ENCODE peak calls at places on chromosomes 4 and X, in four cellular contexts. D is right cardiac atrium; F is CD4-positive, alpha-beta T cell; E is OCI-LY7. Q is an unnamed sample.

GRCh38 chr4:173005912-173006633 is 162.5 kb upstream of the GALNT7 start:
- DNase-seq in D (no peak), F (no peak), E (no peak), Q (no peak)

GRCh38 chrX:15515931-15516330 is 15.3 kb downstream of the BMX start:
- DNase-seq in D (peak), F (no peak), E (no peak), Q (no peak)

GRCh38 chrX:72060196-72060974 is 71.3 kb downstream of the RTL5 start:
- DNase-seq in D (peak), F (no peak), E (no peak), Q (no peak)

GRCh38 chr4:40514409-40515025 is 115.1 kb downstream of the RBM47 start:
- DNase-seq in D (no peak), F (no peak), E (peak), Q (no peak)

GRCh38 chr4:164748375-164748774 is 5.6 kb upstream of the SMIM31 start:
- DNase-seq in D (no peak), F (no peak), E (peak), Q (no peak)

GRCh38 chr4:112234952-112235609 is 3.5 kb downstream of the AP1AR start:
- DNase-seq in D (peak), F (peak), E (peak), Q (peak)

GRCh38 chr4:40283413-40283812 is 51.7 kb upstream of the CHRNA9 start:
- DNase-seq in D (no peak), F (no peak), E (no peak), Q (no peak)

GRCh38 chrX:101395789-101396188 is 5.0 kb downstream of the RPL36A start:
- DNase-seq in D (no peak), F (no peak), E (no peak), Q (no peak)

GRCh38 chr4:100548209-100548579 is 30.4 kb upstream of the EMCN start:
- DNase-seq in D (no peak), F (no peak), E (no peak), Q (no peak)

GRCh38 chr4:11468901-11469300 is 40.2 kb upstream of the HS3ST1 start:
- DNase-seq in D (no peak), F (no peak), E (no peak), Q (no peak)

GRCh38 chr4:11467931-11468330 is 39.2 kb upstream of the HS3ST1 start:
- DNase-seq in D (no peak), F (no peak), E (no peak), Q (no peak)

GRCh38 chr4:11471613-11472012 is 42.9 kb upstream of the HS3ST1 start:
- DNase-seq in D (no peak), F (peak), E (no peak), Q (no peak)

GRCh38 chr4:11470709-11471441 is 42.2 kb upstream of the HS3ST1 start:
- DNase-seq in D (no peak), F (no peak), E (no peak), Q (peak)

GRCh38 chr4:11469900-11470708 is 41.4 kb upstream of the HS3ST1 start:
- DNase-seq in D (no peak), F (no peak), E (no peak), Q (peak)
- H3K27ac ChIP-seq in D (no peak), F (no peak), E (no peak), Q (peak)

GRCh38 chr4:55176497-55176896 is 51.1 kb upstream of the KDR start:
- DNase-seq in D (no peak), F (no peak), E (no peak), Q (no peak)

GRCh38 chr4:55177461-55177860 is 52.1 kb upstream of the KDR start:
- DNase-seq in D (no peak), F (no peak), E (no peak), Q (no peak)

GRCh38 chr4:55180980-55181379 is 55.6 kb upstream of the KDR start:
- DNase-seq in D (no peak), F (no peak), E (no peak), Q (no peak)

GRCh38 chr4:55175779-55176231 is 50.4 kb upstream of the KDR start:
- DNase-seq in D (no peak), F (no peak), E (no peak), Q (no peak)

GRCh38 chr4:55178226-55179005 is 53.0 kb upstream of the KDR start:
- DNase-seq in D (peak), F (no peak), E (no peak), Q (no peak)
- H3K27ac ChIP-seq in D (peak), F (no peak), E (no peak), Q (no peak)

GRCh38 chr4:45663495-45664148 is 460.2 kb downstream of the GABRG1 start:
- DNase-seq in D (no peak), F (no peak), E (no peak), Q (no peak)
- H3K27ac ChIP-seq in D (peak), F (no peak), E (no peak), Q (no peak)

GRCh38 chrX:48649109-48649508 is 34.5 kb upstream of the WAS start:
- DNase-seq in D (no peak), F (no peak), E (no peak), Q (no peak)

GRCh38 chrX:48645669-48646068 is 37.9 kb upstream of the WAS start:
- DNase-seq in D (no peak), F (no peak), E (no peak), Q (no peak)

GRCh38 chrX:48648299-48648698 is 35.3 kb upstream of the WAS start:
- DNase-seq in D (peak), F (peak), E (peak), Q (no peak)
- H3K27ac ChIP-seq in D (no peak), F (no peak), E (no peak), Q (no peak)

GRCh38 chr4:121800961-121801714 is at the start of gene EXOSC9:
- DNase-seq in D (peak), F (peak), E (peak), Q (peak)
- H3K27ac ChIP-seq in D (peak), F (peak), E (peak), Q (peak)

GRCh38 chr4:183409463-183409862 is 35.0 kb upstream of the CDKN2AIP start:
- DNase-seq in D (no peak), F (no peak), E (no peak), Q (no peak)

GRCh38 chr4:183408791-183409190 is 35.6 kb upstream of the CDKN2AIP start:
- DNase-seq in D (no peak), F (no peak), E (no peak), Q (no peak)

GRCh38 chr4:183407635-183408463 is 36.6 kb upstream of the CDKN2AIP start:
- DNase-seq in D (no peak), F (no peak), E (no peak), Q (no peak)

GRCh38 chr4:183405371-183405770 is 39.1 kb upstream of the CDKN2AIP start:
- DNase-seq in D (no peak), F (no peak), E (no peak), Q (no peak)

GRCh38 chr4:183407128-183407585 is 37.3 kb upstream of the CDKN2AIP start:
- DNase-seq in D (peak), F (peak), E (peak), Q (no peak)
- H3K27ac ChIP-seq in D (peak), F (peak), E (no peak), Q (no peak)

DNA sequence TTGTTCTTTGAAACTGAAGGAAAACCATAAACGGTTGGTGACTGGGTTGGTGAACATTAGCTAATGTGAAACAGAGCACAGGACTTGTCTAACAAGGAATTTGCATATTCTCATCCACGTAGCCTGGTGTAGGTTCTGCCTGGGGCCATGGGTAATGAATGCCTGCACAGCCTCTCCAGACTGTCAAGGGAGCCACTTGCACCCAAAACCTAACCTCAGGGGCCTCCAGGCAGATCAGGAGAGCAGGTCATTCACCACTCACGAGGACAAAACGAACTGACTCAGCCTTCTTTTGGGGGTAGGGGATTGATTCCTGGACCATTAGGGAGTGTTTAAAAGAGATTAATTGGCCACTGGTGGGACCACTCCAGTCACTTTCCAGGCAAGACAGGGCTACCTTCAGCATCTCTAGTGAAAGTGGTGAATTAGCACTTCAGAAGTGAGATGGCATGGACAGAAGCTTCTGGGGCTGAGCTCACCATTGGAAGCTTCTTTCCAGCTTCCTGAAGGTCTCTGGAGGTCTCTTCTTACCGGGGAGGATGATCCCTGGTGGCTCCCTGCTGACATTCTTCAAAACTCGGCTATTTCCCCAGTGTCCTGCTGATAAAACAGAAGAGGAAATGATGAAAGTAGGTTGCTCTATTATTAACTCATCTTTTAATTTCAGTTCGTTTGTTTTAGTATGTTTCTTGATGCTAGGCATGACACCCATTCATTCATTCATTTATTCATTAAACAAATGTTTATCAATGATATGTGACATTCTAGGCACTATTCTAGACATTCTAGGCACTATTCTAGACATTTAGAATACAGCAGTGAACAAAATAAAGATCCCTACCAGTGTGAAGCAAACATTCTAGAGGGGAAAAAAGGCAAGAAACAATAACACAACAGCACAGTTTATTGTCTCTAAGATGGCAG is 104.5 kb upstream of the LNX1 start:
- DNase-seq in D (no peak), F (no peak), E (no peak), Q (no peak)
- H3K27ac ChIP-seq in D (no peak), F (no peak), E (no peak), Q (no peak)

GRCh38 chr4:45475490-45475889 is 648.4 kb downstream of the GABRG1 start:
- DNase-seq in D (no peak), F (no peak), E (no peak), Q (no peak)
- H3K27ac ChIP-seq in D (no peak), F (no peak), E (no peak), Q (no peak)

DNA sequence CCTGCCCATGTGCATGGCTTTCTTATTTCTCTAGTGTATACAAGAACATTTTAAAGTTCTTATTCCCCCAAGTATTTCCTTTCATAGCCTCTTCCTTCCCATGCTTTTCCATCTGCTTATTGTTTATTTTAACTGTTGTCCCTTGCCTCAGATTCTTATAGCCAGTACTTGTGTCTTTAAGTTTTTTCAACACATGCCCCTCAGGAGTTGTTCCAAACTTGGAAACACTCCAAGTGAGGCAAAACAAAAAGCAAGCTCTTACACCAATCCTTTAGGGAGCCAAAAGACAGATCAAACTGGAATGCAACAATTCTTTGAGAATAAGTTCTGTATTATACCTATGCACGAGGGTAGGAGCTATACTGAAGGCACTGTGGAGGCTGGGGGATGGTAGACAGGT is 222.0 kb upstream of the STK26 start:
- DNase-seq in D (no peak), F (no peak), E (no peak), Q (no peak)
- H3K27ac ChIP-seq in D (no peak), F (no peak), E (no peak), Q (no peak)

DNA sequence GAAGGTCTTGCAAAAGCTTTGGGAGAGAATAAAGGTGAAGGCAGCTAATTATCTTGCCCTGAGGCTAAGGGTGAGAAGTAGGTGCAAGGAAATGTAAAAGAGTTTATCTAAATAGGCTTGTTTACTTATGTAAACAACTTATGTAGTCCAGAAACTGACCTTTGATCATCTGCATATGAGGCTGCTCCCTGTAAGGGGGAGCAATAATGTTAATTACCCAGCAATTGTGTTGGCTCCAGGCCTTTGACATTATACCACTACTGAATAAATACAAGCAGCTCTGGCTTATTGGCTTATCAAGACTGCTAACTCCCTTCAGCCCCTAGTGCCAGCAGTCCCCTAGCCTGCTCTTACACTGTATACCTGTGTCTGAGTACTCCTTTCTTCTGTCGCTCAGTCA is 303.7 kb upstream of the GNPDA2 start:
- DNase-seq in D (no peak), F (no peak), E (no peak), Q (no peak)
- H3K27ac ChIP-seq in D (no peak), F (no peak), E (no peak), Q (no peak)